ENCODE peak calls at places on chromosomes 5 and 9, in ten cellular contexts. X is effector memory CD4-positive, alpha-beta T cell; D is right cardiac atrium; K is heart left ventricle; R is body of pancreas; Y is hepatocyte; S is colonic mucosa; W is lung; V is IMR-90; E is fibroblast of lung. L is an unnamed sample.

GRCh38 chr5:148875205-148875875 is 48.9 kb downstream of the ADRB2 start:
- DNase-seq in K (no peak), S (no peak), Y (no peak), R (no peak), X (no peak), E (peak; percentile 52), V (no peak), W (no peak), D (no peak), L (no peak)

GRCh38 chr5:132391247-132391646 is 21.7 kb downstream of the SLC22A5 start:
- DNase-seq in E (no peak), R (no peak), S (no peak), V (no peak), K (no peak), Y (no peak), W (no peak), X (no peak), D (no peak), L (no peak)

GRCh38 chr5:127885176-127885575 is 182.0 kb downstream of the CCDC192 start:
- DNase-seq in R (no peak), K (no peak), V (no peak), E (no peak), Y (no peak), S (peak; percentile 49), D (no peak), W (no peak), X (no peak), L (no peak)

GRCh38 chr9:20023237-20023928 is 234.5 kb upstream of the SLC24A2 start:
- DNase-seq in Y (no peak), S (no peak), R (no peak), X (no peak), D (no peak), W (no peak), E (no peak), K (no peak), V (no peak), L (no peak)

GRCh38 chr5:113246371-113246870 is 188.4 kb downstream of the TSSK1B start:
- DNase-seq in X (no peak), W (no peak), R (no peak), Y (no peak), E (peak; percentile 33), D (peak; percentile 16), V (no peak), S (no peak), K (no peak), L (no peak)

GRCh38 chr5:176180339-176180738 is 57.9 kb upstream of the SIMC1 start:
- DNase-seq in R (no peak), V (peak; percentile 60), S (no peak), D (no peak), Y (no peak), X (no peak), W (no peak), K (no peak), E (peak; percentile 39), L (no peak)

GRCh38 chr5:38922199-38922598 is 76.4 kb downstream of the OSMR start:
- DNase-seq in R (peak; percentile 64), S (peak; percentile 25), V (peak; percentile 51), D (peak; percentile 27), X (peak; percentile 2), W (peak; percentile 41), K (no peak), E (peak; percentile 61), Y (peak; percentile 68), L (no peak)

GRCh38 chr9:5518061-5518936 is 8.0 kb downstream of the PDCD1LG2 start:
- DNase-seq in K (no peak), R (no peak), W (no peak), D (no peak), E (no peak), S (no peak), V (no peak), X (no peak), Y (no peak), L (no peak)

GRCh38 chr9:85742630-85742928 is 825 bp upstream of the AGTPBP1 start:
- DNase-seq in R (no peak), D (no peak), K (no peak), X (no peak), S (no peak), V (peak; percentile 72), W (no peak), Y (no peak), E (peak; percentile 78), L (no peak)

GRCh38 chr5:102654559-102655354 is 100.3 kb upstream of the PAM start:
- DNase-seq in V (no peak), W (no peak), K (no peak), X (no peak), Y (no peak), D (no peak), R (no peak), E (peak; percentile 7), S (no peak), L (no peak)

GRCh38 chr5:68369436-68370125 is 154.0 kb downstream of the PIK3R1 start:
- DNase-seq in D (no peak), W (no peak), X (peak; percentile 18), Y (no peak), R (no peak), S (no peak), K (no peak), V (no peak), E (no peak), L (no peak)

DNA sequence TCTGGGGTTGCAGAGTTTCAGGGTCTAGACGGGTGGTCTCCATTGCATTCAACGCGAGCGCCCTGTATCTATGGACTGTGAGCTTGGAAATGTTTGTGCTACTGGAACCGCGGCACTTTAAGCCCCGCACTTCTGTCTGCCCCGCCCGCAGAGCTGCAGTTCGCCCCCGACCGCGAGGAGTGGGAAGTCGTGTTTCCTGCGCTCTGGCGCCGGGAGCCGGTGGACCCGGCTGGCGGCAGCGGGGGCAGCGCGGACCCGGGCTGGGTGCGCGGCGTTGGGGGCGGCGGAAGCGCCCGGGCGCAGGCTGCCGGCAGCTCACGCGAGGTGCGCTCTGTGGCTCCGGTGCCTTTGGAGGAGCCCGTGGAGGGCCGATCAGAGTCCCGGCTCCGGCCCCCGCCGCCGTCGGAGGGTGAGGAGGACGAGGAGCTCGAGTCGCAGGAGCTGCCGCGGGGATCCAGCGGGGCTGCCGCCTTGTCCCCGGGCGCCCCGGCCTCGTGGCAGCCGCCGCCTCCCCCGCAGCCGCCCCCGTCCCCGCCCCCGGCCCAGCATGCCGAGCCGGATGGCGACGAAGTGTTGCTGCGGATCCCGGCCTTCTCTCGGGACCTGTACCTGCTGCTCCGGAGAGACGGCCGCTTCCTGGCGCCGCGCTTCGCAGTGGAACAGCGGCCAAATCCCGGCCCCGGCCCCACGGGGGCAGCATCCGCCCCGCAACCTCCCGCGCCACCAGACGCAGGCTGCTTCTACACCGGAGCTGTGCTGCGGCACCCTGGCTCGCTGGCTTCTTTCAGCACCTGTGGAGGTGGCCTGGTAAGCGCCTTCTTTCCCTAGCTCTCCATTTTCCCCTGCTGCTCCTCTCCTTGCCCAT is 1.1 kb downstream of the ADAMTS19 start:
- DNase-seq in Y (peak; percentile 69), W (no peak), D (peak; percentile 36), S (peak; percentile 52), V (no peak), K (peak; percentile 18), R (peak; percentile 57), X (no peak), E (peak; percentile 11), L (peak; percentile 73)
- H3K4me3 ChIP-seq in Y (peak overlapping the region; percentile 89), W (no peak overlapping the region), D (peak overlapping the region; percentile 39), S (peak overlapping the region; percentile 57), V (peak overlapping the region; percentile 40), K (peak overlapping the region; percentile 37), R (peak overlapping the region; percentile 1), X (no peak overlapping the region), E (peak overlapping the region; percentile 44), L (peak overlapping the region; percentile 63)

DNA sequence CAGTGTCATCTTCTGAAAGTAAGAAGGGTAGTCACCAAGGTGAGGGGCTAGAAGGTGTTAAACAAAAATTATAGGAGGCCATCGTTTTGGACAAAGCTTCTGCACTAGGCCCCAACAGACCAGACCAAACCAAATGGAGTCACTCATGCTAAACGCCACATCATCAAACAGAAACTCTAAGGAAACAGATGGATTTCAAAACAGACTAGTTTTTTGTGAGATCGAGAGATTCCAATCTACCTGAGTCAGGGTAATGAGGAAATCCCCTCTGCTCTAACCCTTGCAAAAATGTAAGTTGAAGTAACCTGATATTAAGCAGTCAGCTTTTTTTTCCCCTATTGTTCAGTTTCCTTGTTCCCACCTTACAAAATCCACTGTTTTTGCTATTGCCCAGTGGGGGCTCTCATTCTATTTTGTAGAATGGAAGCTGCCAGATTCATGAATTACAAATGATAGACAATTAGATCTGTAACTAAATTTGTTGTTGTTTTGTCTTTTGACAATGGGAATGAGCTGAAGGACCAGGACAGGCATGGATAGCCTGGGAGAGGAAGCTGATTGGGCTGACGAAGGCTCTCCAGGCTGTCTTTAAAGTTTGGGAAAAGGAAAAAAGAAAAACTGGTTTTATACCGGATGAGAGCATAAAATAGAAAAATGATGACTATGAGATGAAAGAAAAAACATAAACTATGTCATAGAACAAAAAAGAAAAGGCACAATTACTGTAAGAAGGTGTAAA is 94.7 kb upstream of the ADAMTSL1 start:
- DNase-seq in K (no peak), V (peak; percentile 97), W (no peak), D (no peak), Y (no peak), E (peak; percentile 80), R (no peak), X (no peak), S (no peak), L (no peak)
- H3K27ac ChIP-seq in K (no peak overlapping the region), V (no peak overlapping the region), W (no peak overlapping the region), D (no peak overlapping the region), Y (no peak overlapping the region), E (no peak overlapping the region), R (no peak overlapping the region), X (no peak overlapping the region), S (no peak overlapping the region), L (no peak overlapping the region)

DNA sequence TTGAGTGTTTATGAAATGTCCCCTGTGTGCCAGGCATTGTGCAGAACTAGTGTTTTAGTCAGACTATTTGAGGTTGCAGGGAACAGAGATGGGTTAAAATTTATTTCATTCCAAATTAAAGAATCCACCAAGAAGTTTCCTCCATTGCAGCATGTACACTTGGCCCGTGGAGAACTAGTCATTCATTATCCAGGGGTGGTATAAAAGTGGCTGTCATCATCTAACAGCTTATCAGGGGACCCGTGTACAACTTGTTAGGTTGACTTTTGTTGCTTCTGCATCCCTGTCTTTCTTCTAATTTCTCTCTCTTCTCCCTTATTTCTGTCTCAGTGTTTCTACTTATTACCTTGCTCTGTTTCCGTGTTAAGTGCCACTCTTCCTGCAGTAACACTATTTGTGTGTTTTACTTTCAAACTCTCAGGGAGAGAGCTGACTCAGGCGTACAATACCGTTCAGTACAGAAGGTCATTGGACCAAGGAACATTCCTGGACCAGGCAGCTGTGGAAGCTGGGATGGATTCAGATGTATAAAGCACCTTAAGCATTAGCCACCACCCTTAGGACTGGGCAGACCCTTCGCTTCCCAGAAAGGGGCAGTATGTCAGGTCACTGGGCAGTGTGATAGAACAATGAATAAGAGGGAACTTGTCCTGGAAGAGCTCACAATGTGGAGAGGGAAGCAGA is 36.1 kb downstream of the MAP3K1 start:
- DNase-seq in Y (peak; percentile 31), X (no peak), V (peak; percentile 47), D (no peak), W (no peak), K (no peak), R (no peak), S (no peak), E (peak; percentile 61), L (no peak)
- H3K4me1 ChIP-seq in Y (peaks cover 41% of the 10 kb centered on the region), X (peaks cover 51% of the 10 kb centered on the region), V (peaks cover 11% of the 10 kb centered on the region), D (peaks cover 9% of the 10 kb centered on the region), W (peaks cover 27% of the 10 kb centered on the region), K (peaks cover 100% of the 10 kb centered on the region), R (peaks cover 75% of the 10 kb centered on the region), S (peaks cover 12% of the 10 kb centered on the region), E (peaks cover 3% of the 10 kb centered on the region), L (peaks cover 2% of the 10 kb centered on the region)

DNA sequence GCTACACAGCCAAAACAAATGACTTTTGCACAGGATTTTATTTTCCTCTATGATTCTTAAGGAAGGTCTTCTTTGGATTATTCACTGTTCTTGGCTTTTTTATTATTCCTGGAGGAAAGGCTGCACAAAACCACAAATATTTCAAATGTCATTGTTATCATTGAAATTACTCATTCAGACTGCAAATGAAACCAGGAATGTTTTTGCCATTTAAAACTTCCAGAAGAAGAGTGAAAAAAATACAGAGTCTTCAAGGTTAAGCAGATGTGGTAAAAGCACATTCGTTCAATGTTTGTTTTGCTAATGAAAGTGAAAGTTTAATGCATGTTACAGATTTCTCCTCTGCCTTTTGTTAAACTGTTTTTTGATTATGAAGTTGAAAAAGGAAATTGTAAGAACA is 238.2 kb downstream of the TLE4 start:
- DNase-seq in E (peak; percentile 84), K (no peak), X (no peak), D (no peak), S (no peak), Y (no peak), V (peak; percentile 90), R (no peak), W (no peak), L (no peak)
- H3K4me3 ChIP-seq in E (no peak overlapping the region), K (no peak overlapping the region), X (no peak overlapping the region), D (no peak overlapping the region), S (no peak overlapping the region), Y (no peak overlapping the region), V (no peak overlapping the region), R (no peak overlapping the region), W (no peak overlapping the region), L (no peak overlapping the region)